ENCODE peak calls at places on chromosome 1, in seven cellular contexts. A is WERI-Rb-1, X is left cardiac atrium, U is SW 1271, G is fibroblast of villous mesenchyme, T is mucosa of gallbladder, I is NCI-H510A treated with DMSO at 0.1 percent for 48 hours. L is an unnamed sample.

GRCh38 chr1:57517587-57518397 is 93.9 kb upstream of the DAB1 start:
- DNase-seq in A (no peak), X (no peak), U (no peak), G (no peak), T (no peak), I (no peak), L (no peak)

GRCh38 chr1:219702551-219703215 is 89.8 kb upstream of the ZC3H11B start:
- DNase-seq in A (no peak), X (no peak), U (no peak), G (peak), T (no peak), I (no peak), L (no peak)

GRCh38 chr1:233664804-233665574 is 51.1 kb downstream of the KCNK1 start:
- DNase-seq in A (no peak), X (no peak), U (no peak), G (no peak), T (no peak), I (no peak), L (peak)

GRCh38 chr1:118535901-118536300 is 350.9 kb upstream of the SPAG17 start:
- DNase-seq in A (no peak), X (no peak), U (no peak), G (no peak), T (no peak), I (peak), L (no peak)

GRCh38 chr1:76133977-76134376 is 59.4 kb downstream of the ST6GALNAC3 start:
- DNase-seq in A (no peak), X (no peak), U (no peak), G (no peak), T (no peak), I (no peak), L (no peak)

GRCh38 chr1:166977951-166978350 is 2.6 kb upstream of the ILDR2 start:
- DNase-seq in A (no peak), X (no peak), U (no peak), G (no peak), T (no peak), I (no peak), L (no peak)

GRCh38 chr1:1434131-1434811 is 1.2 kb upstream of the VWA1 start:
- DNase-seq in A (no peak), X (peak), U (no peak), G (no peak), T (peak), I (peak), L (peak)

GRCh38 chr1:30329263-30329753 is 394.1 kb downstream of the MATN1 start:
- DNase-seq in A (no peak), X (no peak), U (no peak), G (no peak), T (no peak), I (no peak), L (no peak)

GRCh38 chr1:46301406-46302090 is 1.9 kb downstream of the LRRC41 start:
- DNase-seq in A (peak), X (peak), U (no peak), G (peak), T (peak), I (no peak), L (no peak)

GRCh38 chr1:164641353-164641730 is 82.4 kb downstream of the PBX1 start:
- DNase-seq in A (no peak), X (no peak), U (no peak), G (peak), T (no peak), I (no peak), L (no peak)

L was measured in DMS79 treated with DMSO at 0.1 percent for 48 hours.